ENCODE peak calls at places on chromosome 9, in five cellular contexts. One of them, this sample, is unnamed. For H3K36me3, the result is how much of the 10 kb centered on the place peaks cover.

GRCh38 chr9:68894502-68894901 is 119.4 kb downstream of the PRKACG start:
- DNase-seq in psoas muscle: no peak
- DNase-seq in DND-41: no peak
- DNase-seq in CD8-positive, alpha-beta memory T cell: no peak
- DNase-seq in CD8-positive, alpha-beta T cell: no peak
- DNase-seq in this sample: peak

GRCh38 chr9:104854613-104855012 is 73.3 kb downstream of the ABCA1 start:
- DNase-seq in psoas muscle: no peak
- DNase-seq in DND-41: no peak
- DNase-seq in CD8-positive, alpha-beta memory T cell: no peak
- DNase-seq in CD8-positive, alpha-beta T cell: no peak
- DNase-seq in this sample: no peak

GRCh38 chr9:4334439-4334838 is 34.6 kb upstream of the GLIS3 start:
- DNase-seq in psoas muscle: no peak
- DNase-seq in DND-41: no peak
- DNase-seq in CD8-positive, alpha-beta memory T cell: no peak
- DNase-seq in CD8-positive, alpha-beta T cell: no peak
- DNase-seq in this sample: no peak

GRCh38 chr9:26579047-26579446 is 313.6 kb downstream of the CAAP1 start:
- DNase-seq in psoas muscle: no peak
- DNase-seq in DND-41: no peak
- DNase-seq in CD8-positive, alpha-beta memory T cell: no peak
- DNase-seq in CD8-positive, alpha-beta T cell: no peak
- DNase-seq in this sample: no peak

GRCh38 chr9:20297646-20298084 is 324.6 kb downstream of the MLLT3 start:
- DNase-seq in psoas muscle: no peak
- DNase-seq in DND-41: no peak
- DNase-seq in CD8-positive, alpha-beta memory T cell: no peak
- DNase-seq in CD8-positive, alpha-beta T cell: no peak
- DNase-seq in this sample: no peak

GRCh38 chr9:33081128-33081851 is 4.8 kb upstream of the SMU1 start:
- DNase-seq in psoas muscle: peak
- DNase-seq in DND-41: peak
- DNase-seq in CD8-positive, alpha-beta memory T cell: peak
- DNase-seq in CD8-positive, alpha-beta T cell: peak
- DNase-seq in this sample: peak

GRCh38 chr9:121929893-121930875 is 162.9 kb downstream of the TTLL11 start:
- DNase-seq in psoas muscle: no peak
- DNase-seq in DND-41: no peak
- DNase-seq in CD8-positive, alpha-beta memory T cell: no peak
- DNase-seq in CD8-positive, alpha-beta T cell: no peak
- DNase-seq in this sample: no peak

GRCh38 chr9:18791074-18791473 is 241.9 kb downstream of the SAXO1 start:
- DNase-seq in psoas muscle: no peak
- DNase-seq in DND-41: peak
- DNase-seq in CD8-positive, alpha-beta memory T cell: no peak
- DNase-seq in CD8-positive, alpha-beta T cell: no peak
- DNase-seq in this sample: no peak

GRCh38 chr9:126149661-126150060 is 177.0 kb upstream of the MVB12B start:
- DNase-seq in psoas muscle: no peak
- DNase-seq in DND-41: no peak
- DNase-seq in CD8-positive, alpha-beta memory T cell: no peak
- DNase-seq in CD8-positive, alpha-beta T cell: peak
- DNase-seq in this sample: no peak

GRCh38 chr9:104868687-104869404 is 59.1 kb downstream of the ABCA1 start:
- DNase-seq in psoas muscle: peak
- DNase-seq in DND-41: no peak
- DNase-seq in CD8-positive, alpha-beta memory T cell: no peak
- DNase-seq in CD8-positive, alpha-beta T cell: no peak
- DNase-seq in this sample: no peak

GRCh38 chr9:37029304-37029775 is 4.7 kb downstream of the PAX5 start:
- DNase-seq in psoas muscle: no peak
- DNase-seq in DND-41: no peak
- DNase-seq in CD8-positive, alpha-beta memory T cell: no peak
- DNase-seq in CD8-positive, alpha-beta T cell: no peak
- DNase-seq in this sample: no peak

GRCh38 chr9:93579711-93580516 is 3.5 kb downstream of the PHF2 start:
- DNase-seq in psoas muscle: no peak
- DNase-seq in DND-41: peak
- DNase-seq in CD8-positive, alpha-beta memory T cell: no peak
- DNase-seq in CD8-positive, alpha-beta T cell: peak
- DNase-seq in this sample: no peak

GRCh38 chr9:73824671-73825070 is 672.5 kb upstream of the RORB start:
- DNase-seq in psoas muscle: no peak
- DNase-seq in DND-41: no peak
- DNase-seq in CD8-positive, alpha-beta memory T cell: no peak
- DNase-seq in CD8-positive, alpha-beta T cell: no peak
- DNase-seq in this sample: no peak

GRCh38 chr9:36870960-36871359 is 163.1 kb downstream of the PAX5 start:
- DNase-seq in psoas muscle: no peak
- DNase-seq in DND-41: no peak
- DNase-seq in CD8-positive, alpha-beta memory T cell: no peak
- DNase-seq in CD8-positive, alpha-beta T cell: no peak
- DNase-seq in this sample: no peak

GRCh38 chr9:116394070-116394469 is 240.5 kb downstream of the PAPPA start:
- DNase-seq in psoas muscle: no peak
- DNase-seq in DND-41: no peak
- DNase-seq in CD8-positive, alpha-beta memory T cell: no peak
- DNase-seq in CD8-positive, alpha-beta T cell: no peak
- DNase-seq in this sample: no peak

GRCh38 chr9:107653263-107653821 is 163.8 kb upstream of the KLF4 start:
- DNase-seq in psoas muscle: no peak
- DNase-seq in DND-41: no peak
- DNase-seq in CD8-positive, alpha-beta memory T cell: no peak
- DNase-seq in CD8-positive, alpha-beta T cell: no peak
- DNase-seq in this sample: no peak

GRCh38 chr9:125332527-125332926 is 70.9 kb downstream of the GAPVD1 start:
- DNase-seq in psoas muscle: no peak
- DNase-seq in DND-41: no peak
- DNase-seq in CD8-positive, alpha-beta memory T cell: no peak
- DNase-seq in CD8-positive, alpha-beta T cell: no peak
- DNase-seq in this sample: no peak

GRCh38 chr9:93169444-93169843 is 14.5 kb upstream of the WNK2 start:
- DNase-seq in psoas muscle: no peak
- DNase-seq in DND-41: no peak
- DNase-seq in CD8-positive, alpha-beta memory T cell: no peak
- DNase-seq in CD8-positive, alpha-beta T cell: no peak
- DNase-seq in this sample: no peak

GRCh38 chr9:105070176-105070575 is 142.2 kb upstream of the ABCA1 start:
- DNase-seq in psoas muscle: no peak
- DNase-seq in DND-41: no peak
- DNase-seq in CD8-positive, alpha-beta memory T cell: no peak
- DNase-seq in CD8-positive, alpha-beta T cell: no peak
- DNase-seq in this sample: no peak

GRCh38 chr9:86405926-86406325 is 51.7 kb upstream of the TUT7 start:
- DNase-seq in psoas muscle: no peak
- DNase-seq in DND-41: no peak
- DNase-seq in CD8-positive, alpha-beta memory T cell: no peak
- DNase-seq in CD8-positive, alpha-beta T cell: no peak
- DNase-seq in this sample: no peak

GRCh38 chr9:123568691-123569342 is 212.8 kb downstream of the CRB2 start:
- DNase-seq in psoas muscle: no peak
- DNase-seq in DND-41: no peak
- DNase-seq in CD8-positive, alpha-beta memory T cell: no peak
- DNase-seq in CD8-positive, alpha-beta T cell: no peak
- DNase-seq in this sample: no peak

GRCh38 chr9:36882117-36882465 is 152.0 kb downstream of the PAX5 start:
- DNase-seq in psoas muscle: no peak
- DNase-seq in DND-41: no peak
- DNase-seq in CD8-positive, alpha-beta memory T cell: no peak
- DNase-seq in CD8-positive, alpha-beta T cell: no peak
- DNase-seq in this sample: no peak

GRCh38 chr9:18362901-18363685 is 110.9 kb upstream of the ADAMTSL1 start:
- DNase-seq in psoas muscle: no peak
- DNase-seq in DND-41: no peak
- DNase-seq in CD8-positive, alpha-beta memory T cell: no peak
- DNase-seq in CD8-positive, alpha-beta T cell: no peak
- DNase-seq in this sample: no peak

GRCh38 chr9:88387035-88387732 is 1.1 kb upstream of the SPIN1 start:
- DNase-seq in psoas muscle: peak
- DNase-seq in DND-41: no peak
- DNase-seq in CD8-positive, alpha-beta memory T cell: no peak
- DNase-seq in CD8-positive, alpha-beta T cell: peak
- DNase-seq in this sample: no peak

GRCh38 chr9:90421786-90422185 is 220.8 kb downstream of the DIRAS2 start:
- DNase-seq in psoas muscle: no peak
- DNase-seq in DND-41: no peak
- DNase-seq in CD8-positive, alpha-beta memory T cell: no peak
- DNase-seq in CD8-positive, alpha-beta T cell: no peak
- DNase-seq in this sample: no peak

GRCh38 chr9:89528540-89528939 is 30.6 kb upstream of the SEMA4D start:
- DNase-seq in psoas muscle: no peak
- DNase-seq in DND-41: no peak
- DNase-seq in CD8-positive, alpha-beta memory T cell: no peak
- DNase-seq in CD8-positive, alpha-beta T cell: no peak
- DNase-seq in this sample: no peak

GRCh38 chr9:12859704-12860251 is 85.0 kb downstream of the LURAP1L start:
- DNase-seq in psoas muscle: no peak
- DNase-seq in DND-41: no peak
- DNase-seq in CD8-positive, alpha-beta memory T cell: no peak
- DNase-seq in CD8-positive, alpha-beta T cell: no peak
- DNase-seq in this sample: no peak

DNA sequence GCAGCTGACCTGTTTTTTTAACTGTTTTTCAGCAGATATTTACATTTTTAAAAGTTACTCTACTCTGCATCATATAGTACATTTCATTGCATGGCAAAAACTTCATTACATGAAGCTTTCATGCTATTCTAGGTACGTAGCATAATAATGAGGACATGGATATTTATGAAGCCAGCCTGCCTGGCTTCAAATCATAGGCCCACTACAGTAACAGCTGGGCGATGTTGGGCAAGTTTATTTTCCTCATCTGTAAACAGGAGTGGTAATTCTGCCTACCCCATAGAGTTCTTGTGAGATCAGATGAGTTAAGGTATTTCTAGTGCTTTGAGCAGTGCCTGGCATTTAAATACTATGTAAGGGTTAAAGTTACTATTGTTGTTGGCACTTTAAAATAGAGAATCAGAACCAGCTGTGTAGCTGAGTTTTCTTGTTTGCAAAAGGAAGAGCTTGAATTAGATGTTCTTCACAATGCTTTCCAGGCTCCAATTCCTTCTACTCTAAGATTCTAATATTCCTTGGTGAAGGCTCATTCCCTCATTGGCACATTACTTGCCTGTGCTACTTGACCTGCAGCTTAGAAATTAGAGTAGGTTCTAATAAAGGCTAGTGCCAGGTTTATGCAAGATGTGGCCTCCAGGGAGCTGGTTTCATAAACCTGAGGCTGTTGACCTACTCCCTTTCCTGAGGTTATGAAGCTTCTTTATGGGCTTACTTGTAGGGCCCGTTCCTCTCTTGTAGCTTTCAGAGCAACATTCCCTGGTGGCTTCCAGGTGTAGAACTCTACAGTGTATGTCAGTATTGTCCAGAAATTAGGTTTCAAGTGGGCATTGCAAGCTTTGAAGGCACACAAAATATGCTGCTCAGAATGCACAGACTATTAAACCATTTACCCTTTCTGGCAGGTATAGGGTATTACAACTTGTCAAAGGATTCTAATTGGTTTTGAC is 14.5 kb downstream of the ANP32B start:
- DNase-seq in psoas muscle: no peak
- DNase-seq in DND-41: no peak
- DNase-seq in CD8-positive, alpha-beta memory T cell: no peak
- DNase-seq in CD8-positive, alpha-beta T cell: no peak
- DNase-seq in this sample: no peak
- H3K36me3 ChIP-seq in psoas muscle: half or more
- H3K36me3 ChIP-seq in DND-41: half or more
- H3K36me3 ChIP-seq in CD8-positive, alpha-beta memory T cell: under half
- H3K36me3 ChIP-seq in CD8-positive, alpha-beta T cell: under half
- H3K36me3 ChIP-seq in this sample: half or more

GRCh38 chr9:76443887-76444286 is 15.1 kb upstream of the GCNT1 start:
- DNase-seq in psoas muscle: no peak
- DNase-seq in DND-41: no peak
- DNase-seq in CD8-positive, alpha-beta memory T cell: no peak
- DNase-seq in CD8-positive, alpha-beta T cell: no peak
- DNase-seq in this sample: no peak
- H3K4me3 ChIP-seq in psoas muscle: no peak
- H3K4me3 ChIP-seq in DND-41: no peak
- H3K4me3 ChIP-seq in CD8-positive, alpha-beta memory T cell: no peak
- H3K4me3 ChIP-seq in CD8-positive, alpha-beta T cell: no peak
- H3K4me3 ChIP-seq in this sample: no peak

DNA sequence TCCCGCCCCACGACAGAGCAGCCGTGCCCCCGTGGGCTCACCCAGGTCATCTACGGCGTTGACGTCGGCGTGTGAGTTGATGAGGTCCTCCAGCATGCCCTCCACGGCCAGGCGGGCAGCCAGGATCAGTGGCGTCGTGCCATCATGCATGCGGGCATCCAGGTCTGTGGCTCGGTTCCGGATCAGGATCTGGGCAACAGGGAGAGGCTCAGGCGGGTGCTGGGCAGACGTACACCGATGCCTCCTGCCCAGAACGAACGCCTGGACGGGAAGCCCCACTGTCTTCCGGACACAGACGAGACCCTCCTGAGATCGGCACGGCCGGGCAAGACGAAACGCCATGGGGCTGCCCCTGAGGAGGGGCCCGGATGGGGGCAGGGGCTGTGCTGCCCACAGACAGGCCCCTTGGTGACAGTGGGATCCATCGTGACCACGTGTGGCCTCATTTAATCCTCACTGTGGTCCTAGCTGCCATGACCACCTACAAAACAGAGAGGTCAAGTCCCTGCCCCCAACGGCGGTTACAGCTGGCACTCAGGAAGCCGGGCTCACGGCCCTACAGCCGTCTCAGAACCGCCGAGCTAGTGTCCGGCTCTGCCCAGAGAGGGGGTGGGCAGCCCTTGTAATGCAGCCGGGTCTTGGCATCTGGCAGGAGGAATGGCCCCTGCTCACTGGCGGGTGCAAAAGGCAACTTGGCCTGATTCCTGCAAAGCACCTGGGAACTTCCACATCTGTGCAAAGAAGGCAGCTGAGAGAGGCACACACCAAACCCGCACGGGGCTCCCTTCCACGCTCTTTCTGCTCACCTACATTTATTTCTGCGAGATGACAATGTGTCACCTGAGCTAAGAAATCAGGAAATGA is 16.5 kb upstream of the SEC16A start:
- DNase-seq in psoas muscle: no peak
- DNase-seq in DND-41: no peak
- DNase-seq in CD8-positive, alpha-beta memory T cell: no peak
- DNase-seq in CD8-positive, alpha-beta T cell: no peak
- DNase-seq in this sample: no peak
- H3K36me3 ChIP-seq in psoas muscle: half or more
- H3K36me3 ChIP-seq in DND-41: half or more
- H3K36me3 ChIP-seq in CD8-positive, alpha-beta memory T cell: under half
- H3K36me3 ChIP-seq in CD8-positive, alpha-beta T cell: under half
- H3K36me3 ChIP-seq in this sample: under half

DNA sequence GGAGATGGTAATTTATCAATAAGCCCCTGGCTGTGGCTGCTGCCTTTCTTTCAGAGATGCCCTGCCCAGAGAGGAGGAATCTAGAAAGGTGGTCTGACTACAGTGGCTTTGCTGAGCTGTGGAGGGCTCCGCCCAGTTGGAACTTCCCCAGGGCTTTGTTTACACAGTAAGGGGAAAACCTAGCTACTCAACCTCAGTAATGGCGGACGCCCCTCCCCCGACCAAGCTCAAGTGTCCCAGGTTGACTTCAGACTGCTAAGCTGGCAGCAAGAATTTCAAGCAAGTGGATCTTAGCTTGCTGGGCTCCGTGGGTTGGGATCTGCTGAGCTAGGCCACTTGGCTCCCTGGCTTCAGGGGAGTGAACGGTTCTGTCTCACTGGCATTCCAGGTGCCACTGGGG is 865.4 kb upstream of the ACO1 start:
- DNase-seq in psoas muscle: no peak
- DNase-seq in DND-41: no peak
- DNase-seq in CD8-positive, alpha-beta memory T cell: no peak
- DNase-seq in CD8-positive, alpha-beta T cell: no peak
- DNase-seq in this sample: peak
- H3K4me3 ChIP-seq in psoas muscle: no peak
- H3K4me3 ChIP-seq in DND-41: no peak
- H3K4me3 ChIP-seq in CD8-positive, alpha-beta memory T cell: no peak
- H3K4me3 ChIP-seq in CD8-positive, alpha-beta T cell: no peak
- H3K4me3 ChIP-seq in this sample: no peak

This sample was measured in CD4-positive, alpha-beta memory T cell.